ENCODE peak calls at places on chromosomes 3 and 15, in nine cellular contexts. P is neural progenitor cell, F is psoas muscle, D is AG04450, M is colonic mucosa, J is brain microvascular endothelial cell, U is IMR-90, Y is A549, R is testis. O is an unnamed sample.

GRCh38 chr3:70065666-70066253 is 66.2 kb downstream of the SAMMSON start:
- DNase-seq in F (no peak), Y (peak), U (no peak), R (no peak), D (no peak), P (peak), M (no peak), J (no peak), O (no peak)

GRCh38 chr15:80699981-80700380 is 4.9 kb downstream of the ABHD17C start:
- DNase-seq in P (no peak), M (no peak), Y (no peak), U (peak), F (no peak), J (no peak), D (no peak), R (no peak), O (no peak)

GRCh38 chr3:13325092-13325491 is 95.0 kb downstream of the NUP210 start:
- DNase-seq in U (no peak), P (no peak), J (no peak), Y (no peak), M (no peak), D (no peak), R (no peak), F (no peak), O (no peak)

GRCh38 chr3:72601983-72602382 is 246.3 kb downstream of the SHQ1 start:
- DNase-seq in P (no peak), J (no peak), Y (no peak), M (no peak), U (no peak), R (no peak), F (no peak), D (no peak), O (no peak)

GRCh38 chr3:58647661-58648141 is 18.9 kb downstream of the FAM3D start:
- DNase-seq in Y (no peak), U (no peak), P (no peak), J (no peak), M (no peak), D (no peak), R (no peak), F (no peak), O (no peak)

GRCh38 chr15:63494406-63494805 is 10.0 kb upstream of the USP3 start:
- DNase-seq in F (no peak), D (no peak), R (no peak), M (no peak), P (no peak), Y (no peak), J (no peak), U (no peak), O (no peak)

GRCh38 chr3:20861454-20861853 is 675.4 kb upstream of the SGO1 start:
- DNase-seq in U (no peak), F (no peak), Y (no peak), M (no peak), P (no peak), R (no peak), J (no peak), D (no peak), O (no peak)

GRCh38 chr3:53174346-53175250 is 13.6 kb downstream of the PRKCD start:
- DNase-seq in F (no peak), R (no peak), D (no peak), U (no peak), Y (no peak), M (no peak), P (no peak), J (no peak), O (no peak)

GRCh38 chr15:60006203-60006782 is 2.2 kb downstream of the FOXB1 start:
- DNase-seq in P (peak), M (peak), D (no peak), F (no peak), J (no peak), Y (no peak), U (peak), R (peak), O (peak)

GRCh38 chr15:66701422-66702034 is 508 bp upstream of the SMAD6 start:
- DNase-seq in R (peak), D (no peak), Y (peak), P (peak), M (peak), F (peak), J (peak), U (no peak), O (no peak)

GRCh38 chr3:46566040-46566631 is at the start of gene LRRC2:
- DNase-seq in R (peak), F (peak), P (peak), J (peak), Y (no peak), M (peak), D (peak), U (peak), O (peak)

GRCh38 chr15:49428392-49429095 is 5.5 kb downstream of the FGF7 start:
- DNase-seq in F (no peak), Y (no peak), M (no peak), R (no peak), J (no peak), U (peak), D (no peak), P (no peak), O (peak)

GRCh38 chr3:50203113-50203852 is 1.8 kb upstream of the SLC38A3 start:
- DNase-seq in U (no peak), M (no peak), J (no peak), Y (no peak), R (no peak), F (no peak), D (no peak), P (no peak), O (no peak)

GRCh38 chr3:176919836-176920760 is 277.2 kb downstream of the TBL1XR1 start:
- DNase-seq in U (peak), F (no peak), P (no peak), D (peak), Y (peak), J (peak), R (no peak), M (no peak), O (peak)

GRCh38 chr3:29771602-29772001 is 490.7 kb downstream of the RBMS3 start:
- DNase-seq in R (no peak), U (no peak), F (no peak), Y (no peak), D (no peak), P (no peak), M (no peak), J (no peak), O (no peak)

GRCh38 chr3:67946446-67946845 is 292.0 kb upstream of the SUCLG2 start:
- DNase-seq in P (no peak), D (no peak), Y (no peak), F (no peak), U (peak), M (no peak), J (no peak), R (no peak), O (no peak)

GRCh38 chr3:42601898-42602581 is 1.6 kb downstream of the NKTR start:
- DNase-seq in D (no peak), J (no peak), M (no peak), F (no peak), U (peak), P (peak), Y (no peak), R (no peak), O (no peak)

DNA sequence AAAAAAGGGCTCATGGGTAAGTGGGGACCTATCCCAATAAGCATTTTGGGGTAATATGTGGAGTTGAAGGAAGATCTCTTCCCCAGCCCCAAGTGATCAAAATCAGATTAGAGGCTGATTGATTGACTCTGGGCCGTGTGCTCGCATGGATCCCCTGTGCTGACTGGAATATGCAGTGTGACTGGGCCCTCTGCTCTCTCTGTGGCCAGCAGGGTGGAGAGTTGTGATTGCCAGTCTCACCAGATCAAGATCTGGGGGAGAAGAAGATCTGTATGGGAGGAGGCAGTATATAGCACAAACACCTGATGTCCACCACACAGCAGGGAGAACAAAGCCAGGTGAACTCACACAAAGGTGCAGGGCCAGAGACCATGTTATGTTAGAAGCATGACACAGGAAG is 8.8 kb downstream of the NUDT16 start:
- DNase-seq in Y (no peak), R (no peak), J (no peak), P (no peak), F (no peak), D (no peak), M (no peak), U (no peak), O (no peak)
- H3K4me3 ChIP-seq in Y (no peak), R (no peak), J (no peak), P (no peak), F (no peak), D (no peak), M (no peak), U (no peak), O (no peak)

DNA sequence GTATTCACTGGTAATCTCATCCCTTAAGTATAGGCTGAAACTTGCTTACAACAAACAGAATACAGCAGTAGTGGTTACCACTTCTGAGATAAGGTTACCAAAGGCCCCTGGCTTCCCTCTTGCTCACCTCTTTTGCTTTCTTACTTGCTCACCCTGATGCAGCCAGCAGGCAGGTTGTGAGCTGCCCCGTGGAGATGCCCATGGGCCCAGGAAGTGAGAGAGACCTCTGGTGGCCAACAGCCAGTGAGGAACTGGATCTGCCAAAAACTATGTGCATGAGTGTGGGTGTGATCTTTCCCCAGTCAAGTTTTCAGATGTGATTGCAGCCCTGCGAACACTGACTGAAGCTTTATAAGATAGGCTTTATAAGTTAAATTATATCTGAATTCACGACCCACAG is 48.7 kb downstream of the NMNAT3 start:
- DNase-seq in P (peak), Y (peak), D (no peak), R (no peak), F (no peak), U (peak), M (no peak), J (peak), O (peak)
- TF ChIP-seq CTCF in P (peak), Y (peak), D (peak), R (no peak), F (no peak), U (peak), M (peak), J (peak), O (no peak)

DNA sequence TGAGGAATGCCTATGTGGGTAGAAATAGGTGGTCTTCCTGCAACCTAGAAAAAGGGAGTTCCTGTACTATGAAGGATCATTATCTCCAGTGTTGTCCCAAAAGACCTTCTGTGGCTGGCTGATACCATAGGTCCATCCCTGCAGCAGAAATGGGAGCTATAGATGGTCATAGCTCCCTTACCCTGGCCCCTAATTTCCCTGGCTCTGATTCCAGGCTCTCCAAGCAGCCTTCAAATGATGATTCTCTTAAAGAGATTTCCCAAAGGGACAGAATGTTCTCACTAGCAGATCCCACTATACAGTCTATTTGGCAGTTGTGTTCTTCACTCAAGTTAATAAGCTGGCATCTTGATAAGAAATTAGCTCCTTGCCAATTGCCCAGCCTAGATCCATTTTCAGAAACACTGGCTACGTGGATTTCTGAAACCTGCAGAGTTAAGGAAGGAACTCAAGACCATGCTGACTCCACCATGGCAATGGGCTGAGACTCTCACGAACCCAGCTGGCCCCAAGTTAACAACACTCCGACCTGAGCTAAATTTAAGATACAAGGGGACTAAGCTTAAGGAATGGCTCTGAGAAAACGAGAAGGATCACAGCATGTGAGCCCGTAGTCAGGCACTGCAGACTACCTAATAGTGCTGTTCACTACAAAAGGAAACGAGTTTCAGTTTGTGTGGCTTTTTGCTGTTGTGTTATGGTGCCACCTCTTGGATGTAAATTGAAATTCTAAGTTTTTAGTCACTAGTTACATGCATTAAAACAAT is 11.4 kb downstream of the C15orf40 start:
- DNase-seq in F (no peak), M (no peak), D (no peak), P (peak), Y (peak), U (peak), R (no peak), J (peak), O (peak)
- H3K4me3 ChIP-seq in F (peak), M (no peak), D (peak), P (no peak), Y (peak), U (peak), R (no peak), J (peak), O (peak)

GRCh38 chr3:61237858-61238257 is 13.4 kb downstream of the FHIT start:
- DNase-seq in M (no peak), F (no peak), U (no peak), R (no peak), D (no peak), P (no peak), J (no peak), Y (no peak), O (no peak)

GRCh38 chr3:61233828-61234227 is 17.4 kb downstream of the FHIT start:
- DNase-seq in M (no peak), R (no peak), D (no peak), F (no peak), Y (no peak), P (no peak), U (no peak), J (no peak), O (no peak)

GRCh38 chr3:61239871-61240270 is 11.4 kb downstream of the FHIT start:
- DNase-seq in P (no peak), Y (no peak), F (no peak), D (no peak), M (no peak), R (no peak), J (no peak), U (no peak), O (peak)

GRCh38 chr3:61236556-61236955 is 14.7 kb downstream of the FHIT start:
- DNase-seq in J (no peak), F (no peak), R (no peak), P (no peak), M (no peak), D (no peak), Y (no peak), U (no peak), O (no peak)
- TF ChIP-seq CTCF in J (no peak), F (no peak), R (no peak), P (no peak), M (no peak), D (no peak), Y (no peak), U (no peak), O (no peak)

DNA sequence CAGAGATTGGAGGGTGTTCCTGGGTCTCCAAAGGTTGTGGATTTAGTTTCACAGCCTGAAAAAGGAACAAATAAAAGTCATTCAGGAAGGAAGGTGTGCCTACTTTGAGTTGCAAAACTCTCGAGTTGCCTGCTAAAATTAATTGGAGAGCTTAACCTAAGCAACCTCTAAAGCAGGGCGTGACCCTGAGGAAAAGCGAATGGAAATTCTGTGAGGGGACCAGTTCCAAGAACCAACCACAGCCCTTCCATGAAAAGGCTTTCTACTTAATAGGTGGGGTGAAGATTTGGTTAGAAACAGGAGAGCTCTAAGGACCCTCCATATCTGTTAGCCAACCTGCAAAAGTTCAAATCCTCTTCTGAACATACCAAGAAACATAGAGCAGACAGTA is 1.5 kb downstream of the CD80 start:
- DNase-seq in J (no peak), R (no peak), D (no peak), Y (no peak), M (no peak), U (no peak), P (no peak), F (no peak), O (no peak)
- H3K4me3 ChIP-seq in J (no peak), R (no peak), D (no peak), Y (no peak), M (no peak), U (no peak), P (no peak), F (no peak), O (no peak)

DNA sequence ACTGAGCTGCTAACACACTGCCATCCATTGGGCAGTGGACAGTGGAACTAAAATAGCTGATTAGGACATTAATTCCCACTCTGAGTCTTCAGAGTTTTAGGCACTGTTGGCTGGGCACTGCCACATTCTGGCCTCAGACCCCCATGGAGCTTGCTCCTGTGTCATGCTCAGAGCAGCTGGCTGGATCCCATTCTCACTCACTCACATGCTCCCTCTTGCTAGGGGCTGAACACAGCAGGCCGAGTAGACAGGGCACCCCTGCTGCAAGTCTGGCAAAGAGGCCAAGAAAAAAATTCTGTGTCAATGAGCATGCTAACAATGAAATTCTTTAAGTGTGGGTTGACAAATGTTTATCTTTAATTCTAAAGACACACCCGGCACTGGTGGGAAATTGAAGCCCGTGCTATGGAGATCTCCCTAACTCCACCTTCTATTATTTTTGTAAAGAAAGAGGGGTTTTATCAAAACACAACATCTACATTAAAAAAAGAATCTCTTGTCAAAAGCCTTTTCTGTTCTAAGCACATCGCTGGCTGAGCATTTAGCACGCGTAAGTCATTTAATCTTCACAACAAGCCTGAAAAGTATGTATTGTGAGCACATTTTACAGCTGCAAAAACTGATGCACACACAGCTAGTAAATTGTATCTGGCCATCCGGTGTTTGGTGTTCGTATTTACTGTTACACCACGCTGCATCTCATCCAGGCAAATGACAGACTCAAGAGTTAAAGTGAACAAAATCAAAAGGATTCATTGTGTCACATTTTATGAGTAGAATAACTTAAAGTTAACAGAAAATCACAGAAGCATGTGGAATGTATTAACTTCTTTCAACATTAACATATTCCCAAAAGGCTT is 362.1 kb downstream of the PLOD2 start:
- DNase-seq in F (no peak), M (no peak), R (no peak), Y (no peak), D (no peak), U (no peak), P (peak), J (no peak), O (no peak)
- TF ChIP-seq CTCF in F (no peak), M (no peak), R (no peak), Y (no peak), D (no peak), U (no peak), P (no peak), J (no peak), O (no peak)

O was measured in cardiac fibroblast.